ENCODE peak calls at places on chromosomes 13 and 19, in four cellular contexts. N is AG04450, P is cardiac fibroblast, Z is AG10803. Y is an unnamed sample.

GRCh38 chr13:43964698-43965097 is 85.0 kb downstream of the LACC1 start:
- DNase-seq in P (no peak), N (no peak), Z (no peak), Y (no peak)

GRCh38 chr13:113420833-113421600 is 32.3 kb downstream of the ADPRHL1 start:
- DNase-seq in N (no peak), Z (no peak), P (no peak), Y (no peak)

GRCh38 chr19:15563325-15563794 is 51.7 kb upstream of the CYP4F8 start:
- DNase-seq in N (no peak), P (peak; percentile 5), Z (no peak), Y (no peak)

GRCh38 chr19:40144947-40145748 is 46.1 kb upstream of the MAP3K10 start:
- DNase-seq in Z (no peak), P (no peak), N (no peak), Y (no peak)

GRCh38 chr13:60679131-60679530 is 282.1 kb downstream of the TDRD3 start:
- DNase-seq in Z (no peak), N (no peak), P (peak; percentile 54), Y (no peak)

GRCh38 chr19:364496-365287 is 20.1 kb upstream of the MIER2 start:
- DNase-seq in N (no peak), P (no peak), Z (no peak), Y (no peak)

GRCh38 chr19:19217110-19217509 is 5.4 kb downstream of the NCAN start:
- DNase-seq in P (peak; percentile 49), N (no peak), Z (peak; percentile 8), Y (no peak)

GRCh38 chr19:31445406-31445805 is 96.2 kb upstream of the TSHZ3 start:
- DNase-seq in P (no peak), N (no peak), Z (no peak), Y (no peak)

GRCh38 chr19:16038196-16038695 is 38.0 kb upstream of the TPM4 start:
- DNase-seq in Z (no peak), P (no peak), N (no peak), Y (no peak)

GRCh38 chr13:65907656-65908441 is 1322.3 kb downstream of the PCDH9 start:
- DNase-seq in Z (peak; percentile 3), P (peak; percentile 39), N (no peak), Y (no peak)

GRCh38 chr13:41398494-41399190 is 58.7 kb upstream of the RGCC start:
- DNase-seq in P (peak; percentile 58), Z (no peak), N (no peak), Y (no peak)

GRCh38 chr13:50080856-50081105 is 65.5 kb downstream of the KCNRG start:
- DNase-seq in N (no peak), Z (no peak), P (peak; percentile 52), Y (no peak)

GRCh38 chr19:13872695-13873389 is 4.1 kb upstream of the NANOS3 start:
- DNase-seq in P (no peak), N (no peak), Z (no peak), Y (no peak)

GRCh38 chr13:97588993-97589392 is 155.0 kb downstream of the RAP2A start:
- DNase-seq in N (no peak), Z (no peak), P (no peak), Y (no peak)

GRCh38 chr13:114142137-114142550 is 9.7 kb upstream of the RASA3 start:
- DNase-seq in Z (no peak), N (no peak), P (no peak), Y (no peak)

GRCh38 chr13:40401911-40402776 is 264.3 kb downstream of the FOXO1 start:
- DNase-seq in N (peak; percentile 79), Z (peak; percentile 96), P (peak; percentile 98), Y (peak; percentile 78)

GRCh38 chr13:71242191-71242590 is 624.8 kb downstream of the DACH1 start:
- DNase-seq in P (peak; percentile 24), Z (no peak), N (no peak), Y (no peak)

GRCh38 chr13:71244181-71244580 is 622.8 kb downstream of the DACH1 start:
- DNase-seq in N (no peak), P (no peak), Z (no peak), Y (no peak)

GRCh38 chr13:71237332-71237731 is 629.7 kb downstream of the DACH1 start:
- DNase-seq in N (no peak), P (no peak), Z (no peak), Y (no peak)

DNA sequence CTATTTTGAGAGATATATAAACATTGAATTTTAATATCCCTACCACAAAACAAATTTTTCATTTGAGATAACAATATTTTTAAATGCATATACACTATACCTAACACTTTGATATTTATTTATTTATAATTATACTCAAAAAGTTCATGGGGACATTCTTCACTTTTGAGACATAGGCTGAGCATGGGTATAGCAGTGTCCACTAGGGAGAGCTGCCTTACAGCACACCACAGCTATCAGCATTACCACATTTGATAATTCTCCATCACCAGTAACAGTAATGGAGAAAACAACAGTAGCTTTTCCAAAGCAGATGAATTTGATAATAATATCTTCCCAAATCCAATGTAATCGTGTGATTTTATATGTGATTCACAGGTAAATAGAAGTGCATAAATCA is 626.1 kb downstream of the DACH1 start:
- DNase-seq in N (no peak), P (peak; percentile 51), Z (no peak), Y (no peak)
- TF ChIP-seq CTCF in N (peak; percentile 40), P (peak; percentile 67), Z (no peak), Y (peak; percentile 80)

GRCh38 chr13:27170521-27171243 is 929 bp downstream of the USP12 start:
- DNase-seq in P (no peak), Z (no peak), N (no peak), Y (no peak)
- TF ChIP-seq CTCF in P (no peak), Z (no peak), N (no peak), Y (peak; percentile 19)

DNA sequence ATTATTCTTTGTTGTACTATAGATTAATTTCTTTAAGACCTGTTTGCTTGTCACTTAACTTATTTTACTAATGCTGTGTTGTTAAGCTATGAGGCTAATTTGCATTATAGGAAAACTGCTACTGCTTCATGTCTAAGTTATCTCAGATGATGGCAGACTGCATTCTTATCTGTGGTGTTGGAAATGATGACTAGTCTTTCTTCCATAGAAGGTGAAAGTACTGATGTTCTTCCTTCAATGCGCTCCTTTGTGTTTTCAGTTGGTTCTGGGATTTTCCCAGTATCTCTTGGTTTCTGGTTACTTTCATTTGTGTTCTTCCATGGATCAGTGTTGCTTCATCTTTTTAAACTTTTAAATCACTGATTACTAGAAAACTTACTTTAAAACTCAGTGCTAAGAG is 46.9 kb downstream of the TPP2 start:
- DNase-seq in Z (no peak), P (no peak), N (no peak), Y (no peak)
- TF ChIP-seq CTCF in Z (no peak), P (no peak), N (no peak), Y (no peak)

GRCh38 chr19:51811344-51811743 is 16.4 kb downstream of the FPR3 start:
- DNase-seq in P (no peak), Z (no peak), N (no peak), Y (no peak)

GRCh38 chr19:51809787-51810186 is 14.8 kb downstream of the FPR3 start:
- DNase-seq in P (no peak), N (no peak), Z (peak; percentile 57), Y (no peak)

GRCh38 chr19:51807925-51808324 is 13.0 kb downstream of the FPR3 start:
- DNase-seq in P (no peak), Z (no peak), N (no peak), Y (no peak)

GRCh38 chr19:51808333-51808986 is 13.5 kb downstream of the FPR3 start:
- DNase-seq in P (peak; percentile 79), Z (peak; percentile 74), N (no peak), Y (no peak)

GRCh38 chr19:51810228-51810627 is 15.3 kb downstream of the FPR3 start:
- DNase-seq in Z (peak; percentile 26), P (peak; percentile 32), N (no peak), Y (no peak)
- TF ChIP-seq CTCF in Z (peak; percentile 22), P (no peak), N (no peak), Y (no peak)

Y was measured in epithelial cell of proximal tubule.